ENCODE peak calls at places on chromosomes 11 and 22, in eight cellular contexts. T, Z, L, E, S, Y, P and D are unnamed samples.
A peak's percentile ranks its signal among the peaks of the same experiment; 100 is the strongest.

GRCh38 chr11:65557280-65558001 is 718 bp downstream of the LTBP3 start:
- DNase-seq in T (no peak), P (no peak), E (no peak), Z (no peak), L (no peak), Y (no peak), S (peak; percentile 36), D (no peak)

GRCh38 chr11:8025816-8026215 is 38.7 kb downstream of the EIF3F start:
- DNase-seq in L (no peak), P (no peak), E (no peak), Y (no peak), T (no peak), S (no peak), Z (no peak), D (no peak)

GRCh38 chr11:10762185-10762584 is 11.1 kb downstream of the CTR9 start:
- DNase-seq in E (no peak), Y (no peak), P (no peak), T (no peak), Z (peak; percentile 58), S (no peak), L (no peak), D (no peak)

GRCh38 chr11:12871788-12872321 is 137.3 kb upstream of the RASSF10 start:
- DNase-seq in T (no peak), S (no peak), P (no peak), E (no peak), Z (no peak), Y (no peak), L (no peak), D (no peak)

GRCh38 chr11:91394073-91394717 is 830.4 kb upstream of the FAT3 start:
- DNase-seq in E (no peak), P (no peak), T (no peak), S (no peak), Z (no peak), Y (no peak), L (no peak), D (no peak)

GRCh38 chr11:126115253-126115540 is 52.5 kb upstream of the CDON start:
- DNase-seq in L (no peak), Z (peak; percentile 54), T (no peak), E (no peak), S (no peak), Y (no peak), P (no peak), D (peak; percentile 64)

GRCh38 chr11:7532395-7532794 is 18.6 kb downstream of the PPFIBP2 start:
- DNase-seq in L (no peak), Y (no peak), T (no peak), Z (no peak), E (no peak), S (no peak), P (no peak), D (no peak)

GRCh38 chr11:103845331-103845730 is 191.1 kb upstream of the DDI1 start:
- DNase-seq in P (no peak), E (no peak), Y (no peak), L (no peak), S (no peak), Z (no peak), T (no peak), D (no peak)

GRCh38 chr11:26247340-26247739 is 84.6 kb upstream of the ANO3 start:
- DNase-seq in P (no peak), Z (no peak), E (no peak), L (no peak), Y (no peak), T (no peak), S (no peak), D (no peak)

GRCh38 chr22:45889539-45890350 is 87.2 kb downstream of the WNT7B start:
- DNase-seq in T (no peak), P (peak; percentile 53), Z (no peak), L (peak; percentile 48), Y (no peak), S (no peak), E (no peak), D (no peak)

GRCh38 chr11:122163420-122163819 is 47.4 kb upstream of the BLID start:
- DNase-seq in S (no peak), T (no peak), Y (no peak), Z (no peak), E (no peak), P (no peak), L (no peak), D (no peak)

GRCh38 chr11:1623716-1624115 is 1.8 kb upstream of the KRTAP5-4 start:
- DNase-seq in Y (no peak), P (no peak), S (no peak), L (no peak), E (no peak), Z (no peak), T (no peak), D (no peak)

GRCh38 chr11:313787-314547 is at the start of gene IFITM1:
- DNase-seq in T (no peak), E (no peak), P (no peak), Z (peak; percentile 87), L (peak; percentile 81), S (peak; percentile 65), Y (no peak), D (no peak)

GRCh38 chr22:33600113-33600512 is 320.2 kb downstream of the LARGE1 start:
- DNase-seq in Y (no peak), P (no peak), E (no peak), Z (no peak), S (no peak), L (no peak), T (no peak), D (no peak)

GRCh38 chr11:131218542-131218941 is 151.9 kb upstream of the NTM start:
- DNase-seq in L (no peak), P (no peak), S (no peak), T (no peak), E (no peak), Z (no peak), Y (no peak), D (no peak)

GRCh38 chr22:42787357-42787736 is 66.7 kb upstream of the A4GALT start:
- DNase-seq in L (no peak), Z (no peak), P (no peak), T (no peak), Y (no peak), S (peak; percentile 5), E (no peak), D (no peak)

GRCh38 chr22:42758929-42759629 is 38.4 kb upstream of the A4GALT start:
- DNase-seq in T (no peak), P (no peak), E (no peak), Z (no peak), S (no peak), Y (no peak), L (no peak), D (no peak)

GRCh38 chr11:30172158-30172557 is 58.7 kb upstream of the FSHB start:
- DNase-seq in Z (no peak), Y (no peak), S (no peak), E (no peak), P (no peak), L (no peak), T (no peak), D (no peak)

GRCh38 chr11:105177658-105178057 is 38.1 kb upstream of the CARD18 start:
- DNase-seq in P (no peak), Y (no peak), E (no peak), L (no peak), S (no peak), Z (no peak), T (no peak), D (no peak)

GRCh38 chr11:38553033-38553432 is 1955.0 kb upstream of the RAG2 start:
- DNase-seq in E (no peak), T (no peak), S (no peak), Y (no peak), Z (no peak), P (no peak), L (no peak), D (no peak)

GRCh38 chr11:35524780-35525179 is 636 bp downstream of the PAMR1 start:
- DNase-seq in E (no peak), Y (no peak), P (no peak), S (no peak), Z (no peak), L (no peak), T (no peak), D (no peak)

GRCh38 chr11:60947666-60948065 is 4.3 kb downstream of the SLC15A3 start:
- DNase-seq in T (no peak), L (no peak), Z (no peak), Y (no peak), E (no peak), S (no peak), P (no peak), D (no peak)

GRCh38 chr11:118060879-118061278 is 16.0 kb upstream of the TMPRSS4 start:
- DNase-seq in Z (no peak), T (no peak), P (no peak), L (no peak), E (no peak), S (no peak), Y (no peak), D (peak; percentile 34)

GRCh38 chr22:39360674-39361413 is 11.1 kb downstream of the SYNGR1 start:
- DNase-seq in Y (no peak), T (no peak), P (no peak), Z (no peak), S (peak; percentile 75), E (no peak), L (no peak), D (peak; percentile 38)

GRCh38 chr11:106998126-106998525 is 20.1 kb downstream of the GUCY1A2 start:
- DNase-seq in L (no peak), Y (no peak), S (no peak), Z (no peak), E (no peak), P (no peak), T (no peak), D (no peak)

GRCh38 chr11:7969756-7970646 is 4.8 kb upstream of the NLRP10 start:
- DNase-seq in E (no peak), L (no peak), Z (no peak), Y (no peak), P (no peak), T (no peak), S (no peak), D (no peak)

GRCh38 chr11:35267504-35267903 is 128.5 kb downstream of the CD44 start:
- DNase-seq in Y (no peak), L (no peak), T (no peak), P (no peak), S (no peak), E (no peak), Z (no peak), D (no peak)

GRCh38 chr22:22814666-22815396 is 72.8 kb upstream of the IGLL5 start:
- DNase-seq in Z (no peak), S (no peak), P (no peak), Y (no peak), T (no peak), E (no peak), L (no peak), D (no peak)

GRCh38 chr11:2990617-2991476 is 1.3 kb downstream of the NAP1L4 start:
- DNase-seq in L (no peak), T (peak; percentile 46), E (peak; percentile 36), S (no peak), P (no peak), Z (peak; percentile 48), Y (no peak), D (no peak)

GRCh38 chr11:60336767-60337391 is 9.8 kb downstream of the MS4A6E start:
- DNase-seq in Z (no peak), E (no peak), T (no peak), P (no peak), L (no peak), Y (no peak), S (no peak), D (no peak)

GRCh38 chr22:27380826-27381225 is 420.7 kb downstream of the MN1 start:
- DNase-seq in E (no peak), Y (no peak), P (no peak), L (no peak), T (no peak), S (no peak), Z (no peak), D (no peak)

GRCh38 chr22:29625090-29625825 is 21.8 kb downstream of the NF2 start:
- DNase-seq in Z (peak; percentile 63), P (peak; percentile 22), Y (no peak), E (no peak), S (peak; percentile 49), T (peak; percentile 24), L (no peak), D (peak; percentile 61)

GRCh38 chr22:30655532-30655931 is 12.1 kb downstream of the DUSP18 start:
- DNase-seq in E (no peak), L (no peak), Z (no peak), Y (no peak), P (no peak), S (peak; percentile 36), T (no peak), D (no peak)

GRCh38 chr11:43381802-43382201 is 23.1 kb downstream of the TTC17 start:
- DNase-seq in Z (no peak), S (peak; percentile 13), P (no peak), E (no peak), T (no peak), Y (no peak), L (no peak), D (no peak)